ENCODE peak calls at places on chromosomes 5 and 9, in four cellular contexts. One of them, this sample, is unnamed.

GRCh38 chr9:94911211-94911610 is 184.7 kb downstream of the AOPEP start:
- DNase-seq in GM12878: no peak
- DNase-seq in HepG2: no peak
- DNase-seq in K562: no peak
- DNase-seq in this sample: no peak

GRCh38 chr9:38408719-38409118 is 15.5 kb downstream of the IGFBPL1 start:
- DNase-seq in GM12878: no peak
- DNase-seq in HepG2: no peak
- DNase-seq in K562: no peak
- DNase-seq in this sample: no peak

GRCh38 chr5:39399135-39400036 is 25.4 kb downstream of the DAB2 start:
- DNase-seq in K562: peak; percentile 43
- DNase-seq in HepG2: peak; percentile 30
- DNase-seq in GM12878: no peak
- DNase-seq in this sample: peak; percentile 32

GRCh38 chr9:3863686-3864085 is 337.9 kb upstream of the RFX3 start:
- DNase-seq in GM12878: no peak
- DNase-seq in HepG2: no peak
- DNase-seq in K562: no peak
- DNase-seq in this sample: no peak

GRCh38 chr5:36870399-36871040 is 6.0 kb upstream of the NIPBL start:
- DNase-seq in GM12878: no peak
- DNase-seq in HepG2: peak; percentile 72
- DNase-seq in K562: peak; percentile 42
- DNase-seq in this sample: peak; percentile 68

GRCh38 chr5:138149530-138149929 is 10.3 kb upstream of the NME5 start:
- DNase-seq in K562: no peak
- DNase-seq in HepG2: no peak
- DNase-seq in GM12878: no peak
- DNase-seq in this sample: no peak

GRCh38 chr9:122336189-122336588 is 34.6 kb upstream of the PTGS1 start:
- DNase-seq in GM12878: no peak
- DNase-seq in K562: no peak
- DNase-seq in HepG2: no peak
- DNase-seq in this sample: no peak

GRCh38 chr9:130244548-130245165 is 20.9 kb upstream of the HMCN2 start:
- DNase-seq in GM12878: no peak
- DNase-seq in HepG2: no peak
- DNase-seq in K562: no peak
- DNase-seq in this sample: no peak

GRCh38 chr5:137997726-137998213 is 35.1 kb downstream of the FAM13B start:
- DNase-seq in K562: no peak
- DNase-seq in HepG2: peak; percentile 18
- DNase-seq in GM12878: peak; percentile 64
- DNase-seq in this sample: no peak

GRCh38 chr9:127318651-127319167 is 54.1 kb downstream of the GARNL3 start:
- DNase-seq in HepG2: no peak
- DNase-seq in K562: no peak
- DNase-seq in GM12878: no peak
- DNase-seq in this sample: no peak

GRCh38 chr9:109510506-109510905 is 12.4 kb upstream of the PTPN3 start:
- DNase-seq in GM12878: no peak
- DNase-seq in K562: no peak
- DNase-seq in HepG2: no peak
- DNase-seq in this sample: no peak

DNA sequence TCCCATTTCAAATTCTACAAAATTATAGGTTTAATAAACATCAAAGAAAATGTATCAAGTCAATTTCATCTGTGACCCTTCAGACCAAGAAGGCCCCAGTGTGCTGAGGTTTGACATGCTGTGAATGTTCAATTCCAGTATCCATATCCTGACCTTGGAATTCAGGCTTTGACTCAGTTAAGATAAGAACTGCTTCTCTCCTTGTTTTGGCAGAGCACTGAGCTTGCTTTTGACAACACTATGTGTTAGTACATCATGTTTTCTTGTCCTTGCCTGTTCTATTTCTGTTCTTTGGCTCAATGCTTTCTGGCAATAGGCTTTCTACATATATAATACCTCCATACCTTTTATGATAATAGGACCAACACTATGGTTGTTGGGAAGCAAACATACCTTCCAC is 105.6 kb downstream of the PLCXD3 start:
- DNase-seq in K562: no peak
- DNase-seq in HepG2: no peak
- DNase-seq in GM12878: no peak
- DNase-seq in this sample: no peak
- TF ChIP-seq ATF3 in K562: no peak
- TF ChIP-seq ATF3 in HepG2: no peak
- TF ChIP-seq ATF3 in GM12878: no peak
- TF ChIP-seq ATF3 in this sample: no peak

DNA sequence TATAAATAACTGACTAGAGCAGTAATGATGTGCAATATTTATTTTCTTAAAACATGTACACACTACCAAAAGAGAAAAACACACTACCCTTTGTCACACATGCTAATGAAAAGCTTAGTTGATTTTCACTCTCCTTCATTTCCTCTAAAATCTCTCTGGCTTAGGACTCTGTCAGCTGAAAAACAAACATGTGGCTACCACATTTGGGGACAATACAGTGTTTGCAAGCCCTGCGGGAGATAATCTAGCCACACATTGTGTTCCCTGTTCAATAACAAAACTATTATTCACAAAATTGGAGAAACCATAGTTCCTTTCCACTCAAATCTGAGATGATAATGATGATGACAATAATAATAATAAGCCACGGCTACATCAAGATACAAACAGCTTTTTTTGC is 3.5 kb upstream of the LOX start:
- DNase-seq in K562: no peak
- DNase-seq in HepG2: no peak
- DNase-seq in GM12878: no peak
- DNase-seq in this sample: no peak
- TF ChIP-seq ATF3 in K562: no peak
- TF ChIP-seq ATF3 in HepG2: no peak
- TF ChIP-seq ATF3 in GM12878: no peak
- TF ChIP-seq ATF3 in this sample: no peak

GRCh38 chr9:92381780-92382179 is 22.6 kb downstream of the OGN start:
- DNase-seq in GM12878: no peak
- DNase-seq in K562: no peak
- DNase-seq in HepG2: no peak
- DNase-seq in this sample: no peak

GRCh38 chr9:92373167-92373566 is 31.2 kb downstream of the OGN start:
- DNase-seq in HepG2: no peak
- DNase-seq in GM12878: no peak
- DNase-seq in K562: no peak
- DNase-seq in this sample: no peak

GRCh38 chr9:92378825-92379535 is 25.4 kb downstream of the OGN start:
- DNase-seq in K562: no peak
- DNase-seq in HepG2: no peak
- DNase-seq in GM12878: no peak
- DNase-seq in this sample: no peak

DNA sequence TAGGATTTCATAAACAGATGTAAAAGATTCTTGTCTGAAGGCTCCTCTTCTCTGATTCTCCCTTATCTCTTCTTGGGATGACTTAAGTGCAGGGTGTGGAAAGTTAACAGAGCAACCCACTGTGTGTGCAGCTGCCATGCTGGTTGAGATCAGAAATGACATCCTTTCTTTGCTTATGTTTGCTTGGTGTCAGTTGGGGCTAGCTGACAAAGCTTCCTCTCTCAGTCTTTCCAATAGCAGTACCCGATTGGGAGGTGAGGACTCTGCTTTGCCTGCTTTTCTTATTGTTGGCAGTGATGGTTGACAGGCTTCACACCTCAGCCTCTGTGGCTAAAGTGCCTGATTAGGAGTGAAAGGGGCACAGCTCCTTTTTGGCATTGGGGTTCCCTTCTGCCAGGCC is 26.5 kb downstream of the OGN start:
- DNase-seq in HepG2: no peak
- DNase-seq in GM12878: no peak
- DNase-seq in K562: peak; percentile 11
- DNase-seq in this sample: no peak
- TF ChIP-seq ATF3 in HepG2: no peak
- TF ChIP-seq ATF3 in GM12878: no peak
- TF ChIP-seq ATF3 in K562: no peak
- TF ChIP-seq ATF3 in this sample: no peak

DNA sequence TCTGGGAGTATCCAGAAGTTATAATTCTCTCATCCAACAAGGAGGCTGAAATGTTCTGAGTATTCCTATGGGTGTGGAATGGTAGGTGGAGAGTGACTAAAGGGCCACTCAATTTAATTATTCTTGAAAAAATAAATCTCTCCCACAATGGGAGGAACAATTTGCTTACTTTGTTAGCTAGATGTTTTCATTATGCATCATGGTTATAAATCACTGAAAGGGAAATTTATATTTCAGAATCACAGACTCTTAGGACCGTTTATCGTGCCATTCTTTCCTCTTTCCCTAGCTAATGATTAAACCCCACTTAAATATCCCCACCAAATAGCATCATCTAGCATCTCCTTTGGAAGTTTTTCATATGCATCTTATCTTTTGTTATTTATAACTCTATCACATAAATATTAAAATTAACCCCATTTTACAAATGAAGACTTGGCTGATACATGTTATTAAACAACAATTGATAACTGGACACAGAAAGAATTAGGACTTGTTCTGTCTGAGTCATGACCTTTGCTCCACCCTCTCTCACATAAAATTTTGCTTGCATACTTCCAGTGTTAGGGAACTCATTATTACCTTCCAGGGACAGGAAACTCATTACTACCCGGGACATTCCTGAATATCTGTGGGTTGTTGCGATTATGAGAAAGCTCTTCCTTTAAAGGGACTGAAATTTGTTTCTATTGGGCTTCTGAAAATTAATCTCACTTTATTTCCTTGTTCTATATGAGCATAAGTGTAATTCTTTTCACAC is 94.9 kb upstream of the NMUR2 start:
- DNase-seq in K562: no peak
- DNase-seq in GM12878: no peak
- DNase-seq in HepG2: no peak
- DNase-seq in this sample: no peak
- TF ChIP-seq ATF3 in K562: no peak
- TF ChIP-seq ATF3 in GM12878: no peak
- TF ChIP-seq ATF3 in HepG2: no peak
- TF ChIP-seq ATF3 in this sample: no peak